ENCODE peak calls at places on chromosomes 2 and 18, in six cellular contexts. O is SK-N-SH, W is GM04503, M is GM23248, H is NCI-H446 treated with DMSO at 0.1 percent for 48 hours, U is KBM-7. C is an unnamed sample.

GRCh38 chr18:2997846-2998599 is 14.9 kb downstream of the LPIN2 start:
- DNase-seq in O (no peak), W (no peak), M (no peak), H (no peak), U (no peak), C (no peak)

GRCh38 chr2:4914551-4914950 is 777.6 kb upstream of the SOX11 start:
- DNase-seq in O (no peak), W (no peak), M (peak), H (no peak), U (no peak), C (no peak)

GRCh38 chr18:57275111-57275510 is 77.2 kb upstream of the ST8SIA3 start:
- DNase-seq in O (no peak), W (no peak), M (no peak), H (no peak), U (no peak), C (no peak)

GRCh38 chr2:104769096-104769495 is 84.8 kb upstream of the POU3F3 start:
- DNase-seq in O (no peak), W (peak), M (peak), H (no peak), U (no peak), C (no peak)

GRCh38 chr18:58988595-58988994 is 123.9 kb downstream of the ZNF532 start:
- DNase-seq in O (no peak), W (no peak), M (no peak), H (no peak), U (no peak), C (no peak)

GRCh38 chr18:48007955-48008701 is 77.7 kb upstream of the SMAD2 start:
- DNase-seq in O (peak), W (no peak), M (peak), H (no peak), U (peak), C (peak)

GRCh38 chr2:32738939-32739338 is 111.1 kb downstream of the TTC27 start:
- DNase-seq in O (no peak), W (no peak), M (peak), H (no peak), U (no peak), C (no peak)

GRCh38 chr18:48022531-48023330 is 92.3 kb upstream of the SMAD2 start:
- DNase-seq in O (peak), W (no peak), M (peak), H (peak), U (peak), C (peak)

GRCh38 chr2:190121971-190122370 is 59.4 kb upstream of the MSTN start:
- DNase-seq in O (peak), W (no peak), M (peak), H (no peak), U (peak), C (no peak)

GRCh38 chr2:176687944-176688343 is 418.7 kb downstream of the MTX2 start:
- DNase-seq in O (no peak), W (no peak), M (no peak), H (no peak), U (no peak), C (no peak)

GRCh38 chr2:157415632-157416101 is 28.2 kb downstream of the CYTIP start:
- DNase-seq in O (no peak), W (no peak), M (no peak), H (no peak), U (no peak), C (no peak)

GRCh38 chr2:184067502-184067901 is 530.8 kb upstream of the ZNF804A start:
- DNase-seq in O (peak), W (no peak), M (no peak), H (no peak), U (no peak), C (no peak)

GRCh38 chr18:49933530-49933929 is 120.2 kb upstream of the ACAA2 start:
- DNase-seq in O (no peak), W (no peak), M (peak), H (no peak), U (no peak), C (no peak)

GRCh38 chr2:216619411-216620393 is 13.5 kb upstream of the IGFBP2 start:
- DNase-seq in O (peak), W (no peak), M (peak), H (no peak), U (peak), C (peak)

GRCh38 chr2:81327916-81328315 is 1023.4 kb upstream of the LRRTM1 start:
- DNase-seq in O (no peak), W (no peak), M (no peak), H (no peak), U (no peak), C (no peak)

GRCh38 chr2:192741889-192742288 is 547.2 kb upstream of the TMEFF2 start:
- DNase-seq in O (peak), W (no peak), M (no peak), H (no peak), U (peak), C (no peak)

GRCh38 chr18:13280066-13280795 is 61.7 kb downstream of the LDLRAD4 start:
- DNase-seq in O (no peak), W (no peak), M (no peak), H (no peak), U (no peak), C (no peak)

GRCh38 chr18:76480913-76481312 is 14.1 kb downstream of the ZNF516 start:
- DNase-seq in O (no peak), W (no peak), M (no peak), H (no peak), U (no peak), C (no peak)

GRCh38 chr18:55830490-55830889 is 242.5 kb upstream of the TCF4 start:
- DNase-seq in O (no peak), W (no peak), M (peak), H (no peak), U (peak), C (no peak)

GRCh38 chr2:195318440-195319111 is 338.4 kb upstream of the SLC39A10 start:
- DNase-seq in O (peak), W (peak), M (peak), H (peak), U (peak), C (peak)

GRCh38 chr18:9803698-9804516 is 81.9 kb upstream of the TXNDC2 start:
- DNase-seq in O (peak), W (no peak), M (peak), H (peak), U (no peak), C (peak)

GRCh38 chr2:17051558-17051957 is 385.9 kb upstream of the CYRIA start:
- DNase-seq in O (peak), W (no peak), M (no peak), H (no peak), U (no peak), C (no peak)

GRCh38 chr2:241561811-241562210 is 3.3 kb downstream of the BOK start:
- DNase-seq in O (peak), W (no peak), M (peak), H (no peak), U (no peak), C (no peak)

GRCh38 chr18:8767356-8767755 is 62.0 kb downstream of the MTCL1 start:
- DNase-seq in O (no peak), W (no peak), M (no peak), H (no peak), U (no peak), C (no peak)

GRCh38 chr2:232592687-232593407 is 40.6 kb upstream of the EFHD1 start:
- DNase-seq in O (no peak), W (peak), M (peak), H (no peak), U (no peak), C (no peak)

GRCh38 chr2:28407976-28408690 is 15.5 kb downstream of the FOSL2 start:
- DNase-seq in O (no peak), W (no peak), M (no peak), H (no peak), U (no peak), C (no peak)

GRCh38 chr2:7691961-7692656 is 774.9 kb downstream of the RNF144A start:
- DNase-seq in O (no peak), W (no peak), M (peak), H (no peak), U (no peak), C (no peak)

GRCh38 chr2:36369163-36369562 is 13.6 kb downstream of the CRIM1 start:
- DNase-seq in O (no peak), W (no peak), M (no peak), H (no peak), U (no peak), C (no peak)

GRCh38 chr18:63892544-63892943 is 5.0 kb downstream of the SERPINB2 start:
- DNase-seq in O (no peak), W (no peak), M (peak), H (no peak), U (no peak), C (no peak)

GRCh38 chr2:183995632-183996031 is 602.7 kb upstream of the ZNF804A start:
- DNase-seq in O (no peak), W (no peak), M (no peak), H (peak), U (no peak), C (no peak)

GRCh38 chr2:88626171-88627054 is 851 bp downstream of the EIF2AK3 start:
- DNase-seq in O (peak), W (no peak), M (peak), H (no peak), U (peak), C (peak)

GRCh38 chr18:63135101-63135500 is 184.5 kb downstream of the BCL2 start:
- DNase-seq in O (no peak), W (no peak), M (no peak), H (no peak), U (no peak), C (no peak)

GRCh38 chr2:201471732-201472395 is 20.3 kb downstream of the STRADB start:
- DNase-seq in O (no peak), W (no peak), M (peak), H (no peak), U (no peak), C (no peak)

GRCh38 chr2:207202645-207203044 is 36.9 kb upstream of the KLF7 start:
- DNase-seq in O (no peak), W (no peak), M (peak), H (no peak), U (peak), C (peak)

GRCh38 chr2:118882693-118883336 is 35.4 kb upstream of the EN1 start:
- DNase-seq in O (peak), W (peak), M (peak), H (peak), U (peak), C (peak)

GRCh38 chr2:102672124-102672786 is 52.9 kb downstream of the SLC9A2 start:
- DNase-seq in O (no peak), W (no peak), M (no peak), H (no peak), U (peak), C (no peak)

C was measured in retina.